ENCODE peak calls at places on chromosomes 5 and 9, in five cellular contexts. One of them, this sample, is unnamed.

GRCh38 chr5:148776780-148777179 is 49.6 kb upstream of the ADRB2 start:
- DNase-seq in sigmoid colon: no peak
- DNase-seq in skeletal muscle cell: peak; percentile 56
- DNase-seq in pancreas: no peak
- DNase-seq in choroid plexus epithelial cell: peak; percentile 13
- DNase-seq in this sample: peak; percentile 61

GRCh38 chr9:83965350-83966208 is 14.4 kb downstream of the HNRNPK start:
- DNase-seq in skeletal muscle cell: no peak
- DNase-seq in pancreas: no peak
- DNase-seq in sigmoid colon: no peak
- DNase-seq in choroid plexus epithelial cell: peak; percentile 48
- DNase-seq in this sample: no peak

GRCh38 chr5:82275267-82275664 is 2.9 kb downstream of the RPS23 start:
- DNase-seq in skeletal muscle cell: no peak
- DNase-seq in pancreas: no peak
- DNase-seq in sigmoid colon: no peak
- DNase-seq in choroid plexus epithelial cell: no peak
- DNase-seq in this sample: no peak

GRCh38 chr5:14706615-14707021 is 42.1 kb downstream of the OTULIN start:
- DNase-seq in sigmoid colon: no peak
- DNase-seq in choroid plexus epithelial cell: peak; percentile 78
- DNase-seq in skeletal muscle cell: no peak
- DNase-seq in pancreas: no peak
- DNase-seq in this sample: peak; percentile 36

GRCh38 chr5:124124711-124125229 is 612.8 kb downstream of the CSNK1G3 start:
- DNase-seq in pancreas: no peak
- DNase-seq in choroid plexus epithelial cell: no peak
- DNase-seq in skeletal muscle cell: peak; percentile 20
- DNase-seq in sigmoid colon: no peak
- DNase-seq in this sample: no peak

GRCh38 chr9:23451802-23452418 is 374.1 kb downstream of the ELAVL2 start:
- DNase-seq in sigmoid colon: no peak
- DNase-seq in choroid plexus epithelial cell: no peak
- DNase-seq in skeletal muscle cell: no peak
- DNase-seq in pancreas: peak; percentile 48
- DNase-seq in this sample: no peak

GRCh38 chr5:52665544-52665943 is 122.2 kb upstream of the ITGA1 start:
- DNase-seq in sigmoid colon: no peak
- DNase-seq in pancreas: no peak
- DNase-seq in skeletal muscle cell: peak; percentile 33
- DNase-seq in choroid plexus epithelial cell: peak; percentile 74
- DNase-seq in this sample: no peak

GRCh38 chr5:96324708-96325107 is 108.3 kb downstream of the PCSK1 start:
- DNase-seq in sigmoid colon: no peak
- DNase-seq in choroid plexus epithelial cell: peak; percentile 85
- DNase-seq in skeletal muscle cell: peak; percentile 78
- DNase-seq in pancreas: no peak
- DNase-seq in this sample: peak; percentile 65

GRCh38 chr9:112334319-112334828 is 955 bp upstream of the PTBP3 start:
- DNase-seq in skeletal muscle cell: no peak
- DNase-seq in sigmoid colon: no peak
- DNase-seq in pancreas: no peak
- DNase-seq in choroid plexus epithelial cell: peak; percentile 42
- DNase-seq in this sample: no peak

GRCh38 chr5:113150821-113151220 is 174.2 kb downstream of the DCP2 start:
- DNase-seq in skeletal muscle cell: no peak
- DNase-seq in pancreas: no peak
- DNase-seq in choroid plexus epithelial cell: no peak
- DNase-seq in sigmoid colon: no peak
- DNase-seq in this sample: no peak

GRCh38 chr9:137793196-137793841 is 84.3 kb upstream of the CACNA1B start:
- DNase-seq in choroid plexus epithelial cell: no peak
- DNase-seq in skeletal muscle cell: no peak
- DNase-seq in sigmoid colon: no peak
- DNase-seq in pancreas: no peak
- DNase-seq in this sample: no peak

GRCh38 chr5:144202072-144202471 is 31.4 kb downstream of the KCTD16 start:
- DNase-seq in sigmoid colon: no peak
- DNase-seq in pancreas: no peak
- DNase-seq in skeletal muscle cell: no peak
- DNase-seq in choroid plexus epithelial cell: peak; percentile 70
- DNase-seq in this sample: no peak

GRCh38 chr9:79377315-79377855 is 194.4 kb upstream of the TLE4 start:
- DNase-seq in choroid plexus epithelial cell: peak; percentile 15
- DNase-seq in sigmoid colon: no peak
- DNase-seq in pancreas: no peak
- DNase-seq in skeletal muscle cell: no peak
- DNase-seq in this sample: no peak

GRCh38 chr9:70590264-70590646 is 175.8 kb upstream of the KLF9 start:
- DNase-seq in skeletal muscle cell: peak; percentile 64
- DNase-seq in sigmoid colon: no peak
- DNase-seq in choroid plexus epithelial cell: peak; percentile 60
- DNase-seq in pancreas: no peak
- DNase-seq in this sample: no peak

GRCh38 chr5:134526483-134527155 is 1.1 kb downstream of the JADE2 start:
- DNase-seq in choroid plexus epithelial cell: peak; percentile 73
- DNase-seq in pancreas: peak; percentile 92
- DNase-seq in skeletal muscle cell: no peak
- DNase-seq in sigmoid colon: peak; percentile 91
- DNase-seq in this sample: no peak

GRCh38 chr5:76230711-76231285 is 147.6 kb downstream of the SV2C start:
- DNase-seq in sigmoid colon: no peak
- DNase-seq in skeletal muscle cell: no peak
- DNase-seq in pancreas: no peak
- DNase-seq in choroid plexus epithelial cell: no peak
- DNase-seq in this sample: no peak

GRCh38 chr5:124310453-124310852 is 436.0 kb downstream of the ZNF608 start:
- DNase-seq in pancreas: no peak
- DNase-seq in choroid plexus epithelial cell: no peak
- DNase-seq in skeletal muscle cell: no peak
- DNase-seq in sigmoid colon: no peak
- DNase-seq in this sample: no peak

GRCh38 chr9:114180701-114181582 is 25.6 kb downstream of the COL27A1 start:
- DNase-seq in sigmoid colon: peak; percentile 74
- DNase-seq in pancreas: no peak
- DNase-seq in skeletal muscle cell: no peak
- DNase-seq in choroid plexus epithelial cell: peak; percentile 65
- DNase-seq in this sample: peak; percentile 45

GRCh38 chr9:69344459-69344858 is 19.4 kb downstream of the ENTREP1 start:
- DNase-seq in pancreas: no peak
- DNase-seq in skeletal muscle cell: no peak
- DNase-seq in choroid plexus epithelial cell: no peak
- DNase-seq in sigmoid colon: no peak
- DNase-seq in this sample: no peak

GRCh38 chr5:150446583-150446982 is 3.0 kb downstream of the RPS14 start:
- DNase-seq in choroid plexus epithelial cell: no peak
- DNase-seq in pancreas: no peak
- DNase-seq in skeletal muscle cell: no peak
- DNase-seq in sigmoid colon: no peak
- DNase-seq in this sample: no peak

GRCh38 chr5:36692791-36693763 is 86.7 kb downstream of the SLC1A3 start:
- DNase-seq in skeletal muscle cell: no peak
- DNase-seq in sigmoid colon: peak; percentile 80
- DNase-seq in choroid plexus epithelial cell: peak; percentile 82
- DNase-seq in pancreas: peak; percentile 85
- DNase-seq in this sample: no peak

GRCh38 chr5:122346897-122347581 is 35.0 kb downstream of the SNCAIP start:
- DNase-seq in sigmoid colon: no peak
- DNase-seq in pancreas: no peak
- DNase-seq in choroid plexus epithelial cell: no peak
- DNase-seq in skeletal muscle cell: no peak
- DNase-seq in this sample: peak; percentile 31

GRCh38 chr5:89246252-89246651 is 363.3 kb upstream of the MEF2C start:
- DNase-seq in pancreas: no peak
- DNase-seq in choroid plexus epithelial cell: peak; percentile 27
- DNase-seq in sigmoid colon: no peak
- DNase-seq in skeletal muscle cell: no peak
- DNase-seq in this sample: no peak

GRCh38 chr5:22754155-22754554 is 99.0 kb downstream of the CDH12 start:
- DNase-seq in pancreas: no peak
- DNase-seq in sigmoid colon: no peak
- DNase-seq in choroid plexus epithelial cell: no peak
- DNase-seq in skeletal muscle cell: no peak
- DNase-seq in this sample: no peak

GRCh38 chr5:14809369-14810144 is 62.0 kb downstream of the ANKH start:
- DNase-seq in skeletal muscle cell: peak; percentile 81
- DNase-seq in sigmoid colon: peak; percentile 73
- DNase-seq in choroid plexus epithelial cell: peak; percentile 92
- DNase-seq in pancreas: no peak
- DNase-seq in this sample: peak; percentile 89

GRCh38 chr5:135973323-135974018 is 18.7 kb upstream of the LECT2 start:
- DNase-seq in pancreas: no peak
- DNase-seq in skeletal muscle cell: peak; percentile 68
- DNase-seq in choroid plexus epithelial cell: peak; percentile 86
- DNase-seq in sigmoid colon: no peak
- DNase-seq in this sample: no peak

GRCh38 chr9:35577486-35577885 is 27.6 kb upstream of the TESK1 start:
- DNase-seq in pancreas: no peak
- DNase-seq in sigmoid colon: no peak
- DNase-seq in skeletal muscle cell: no peak
- DNase-seq in choroid plexus epithelial cell: no peak
- DNase-seq in this sample: no peak

DNA sequence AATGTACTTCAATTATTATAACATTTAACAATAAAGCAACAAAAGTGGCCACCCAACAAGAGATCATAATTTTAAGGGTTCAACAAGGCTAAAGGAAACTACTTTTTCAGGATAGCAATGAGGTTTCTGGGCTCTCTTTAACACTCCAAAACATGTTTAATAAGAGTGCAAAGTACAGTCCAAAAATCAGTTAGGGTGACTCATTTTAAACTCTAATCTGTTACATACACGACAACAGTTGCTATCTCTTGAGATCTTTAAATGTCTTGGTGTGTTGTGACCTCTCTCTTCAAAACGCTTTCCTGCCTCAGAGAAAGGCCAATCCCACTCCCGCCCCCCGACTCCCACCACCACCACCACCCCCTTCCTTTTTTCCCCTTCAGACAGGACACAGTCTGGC is 11.5 kb downstream of the NFIB start:
- DNase-seq in choroid plexus epithelial cell: no peak
- DNase-seq in sigmoid colon: no peak
- DNase-seq in pancreas: no peak
- DNase-seq in skeletal muscle cell: no peak
- DNase-seq in this sample: no peak
- H3K4me3 ChIP-seq in choroid plexus epithelial cell: no peak overlapping the region
- H3K4me3 ChIP-seq in sigmoid colon: no peak overlapping the region
- H3K4me3 ChIP-seq in pancreas: no peak overlapping the region
- H3K4me3 ChIP-seq in skeletal muscle cell: no peak overlapping the region
- H3K4me3 ChIP-seq in this sample: no peak overlapping the region

GRCh38 chr9:130365323-130365721 is 79.4 kb upstream of the ASS1 start:
- DNase-seq in choroid plexus epithelial cell: no peak
- DNase-seq in pancreas: peak; percentile 39
- DNase-seq in skeletal muscle cell: no peak
- DNase-seq in sigmoid colon: no peak
- DNase-seq in this sample: no peak

GRCh38 chr9:130363755-130364404 is 80.9 kb upstream of the ASS1 start:
- DNase-seq in choroid plexus epithelial cell: no peak
- DNase-seq in skeletal muscle cell: no peak
- DNase-seq in sigmoid colon: no peak
- DNase-seq in pancreas: no peak
- DNase-seq in this sample: no peak

GRCh38 chr9:130364619-130365322 is 80.0 kb upstream of the ASS1 start:
- DNase-seq in pancreas: peak; percentile 54
- DNase-seq in skeletal muscle cell: no peak
- DNase-seq in sigmoid colon: no peak
- DNase-seq in choroid plexus epithelial cell: no peak
- DNase-seq in this sample: no peak

GRCh38 chr9:130366888-130367550 is 77.7 kb upstream of the ASS1 start:
- DNase-seq in sigmoid colon: no peak
- DNase-seq in pancreas: no peak
- DNase-seq in skeletal muscle cell: no peak
- DNase-seq in choroid plexus epithelial cell: no peak
- DNase-seq in this sample: no peak

DNA sequence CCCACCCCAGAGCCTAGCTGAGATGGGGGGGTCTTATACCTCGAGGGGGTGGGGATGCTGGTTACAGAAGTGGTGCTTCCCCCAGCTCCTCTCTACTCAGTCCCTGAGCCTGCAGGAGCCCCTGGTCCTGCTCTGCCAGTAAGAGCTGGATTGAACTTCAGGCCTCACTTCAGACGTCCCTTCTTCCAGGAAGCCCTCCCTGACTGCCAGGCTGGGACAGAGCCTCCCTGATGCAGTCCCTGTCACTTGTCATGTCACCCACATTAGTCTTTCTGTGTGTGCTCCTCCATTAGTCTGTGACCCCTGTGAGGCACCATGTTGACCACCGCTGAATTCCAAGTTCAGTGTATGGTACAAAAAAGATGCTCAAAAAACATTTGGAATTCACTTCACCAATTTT is 78.7 kb upstream of the ASS1 start:
- DNase-seq in pancreas: no peak
- DNase-seq in skeletal muscle cell: no peak
- DNase-seq in sigmoid colon: no peak
- DNase-seq in choroid plexus epithelial cell: no peak
- DNase-seq in this sample: no peak
- H3K4me3 ChIP-seq in pancreas: no peak overlapping the region
- H3K4me3 ChIP-seq in skeletal muscle cell: no peak overlapping the region
- H3K4me3 ChIP-seq in sigmoid colon: no peak overlapping the region
- H3K4me3 ChIP-seq in choroid plexus epithelial cell: no peak overlapping the region
- H3K4me3 ChIP-seq in this sample: no peak overlapping the region

DNA sequence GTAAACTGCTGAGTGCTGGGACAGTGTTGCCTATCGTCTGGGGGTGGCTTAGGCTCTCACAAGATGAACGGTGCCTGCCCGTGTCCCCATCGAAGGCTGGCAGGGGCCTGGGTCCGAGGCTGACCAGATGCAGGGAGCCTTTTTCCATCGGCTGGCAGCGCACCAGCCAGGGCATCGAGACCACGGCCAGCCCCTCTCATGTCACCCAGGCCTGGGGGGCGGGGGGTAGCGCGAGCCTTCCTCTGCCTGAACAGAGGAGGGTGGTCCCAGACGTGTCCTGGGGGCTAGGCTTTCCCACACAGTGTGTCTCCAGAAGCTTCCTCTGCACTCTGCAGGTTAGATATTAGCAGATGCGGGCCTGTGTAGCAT is 17.3 kb downstream of the FGD3 start:
- DNase-seq in sigmoid colon: no peak
- DNase-seq in skeletal muscle cell: no peak
- DNase-seq in choroid plexus epithelial cell: no peak
- DNase-seq in pancreas: no peak
- DNase-seq in this sample: no peak
- H3K4me3 ChIP-seq in sigmoid colon: peak overlapping the region; percentile 1
- H3K4me3 ChIP-seq in skeletal muscle cell: no peak overlapping the region
- H3K4me3 ChIP-seq in choroid plexus epithelial cell: no peak overlapping the region
- H3K4me3 ChIP-seq in pancreas: peak overlapping the region; percentile 16
- H3K4me3 ChIP-seq in this sample: no peak overlapping the region

DNA sequence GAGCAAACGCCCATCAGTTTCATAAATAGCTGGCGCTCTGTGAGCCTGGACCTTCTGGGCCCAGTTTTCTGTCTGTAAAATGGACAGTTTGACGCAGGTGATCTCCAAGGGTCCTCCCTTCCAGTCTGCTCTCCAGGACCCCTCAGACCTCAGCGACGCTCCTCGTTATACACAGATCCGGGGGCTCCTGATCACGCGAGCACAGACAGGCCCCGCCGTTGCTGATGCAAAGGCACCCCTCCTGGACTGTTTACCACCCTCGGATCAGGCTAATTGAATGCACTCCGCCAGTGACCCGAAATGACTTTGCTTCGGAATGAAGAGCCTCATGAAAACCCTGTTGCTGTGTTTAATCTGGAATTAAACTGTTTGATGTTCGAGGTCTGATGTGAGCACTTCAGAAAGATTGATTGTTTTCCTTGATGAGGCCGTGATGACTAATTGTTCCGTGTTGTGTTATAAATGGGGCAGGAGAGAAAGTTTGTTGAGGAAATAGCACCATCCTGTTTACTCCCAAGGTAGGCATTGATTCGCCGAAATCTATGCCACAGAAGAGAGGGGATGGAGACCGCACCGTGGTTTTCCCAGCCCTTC is 190.5 kb upstream of the PPP1R26 start:
- DNase-seq in skeletal muscle cell: no peak
- DNase-seq in sigmoid colon: peak; percentile 40
- DNase-seq in pancreas: peak; percentile 31
- DNase-seq in choroid plexus epithelial cell: no peak
- DNase-seq in this sample: no peak
- H3K4me3 ChIP-seq in skeletal muscle cell: no peak overlapping the region
- H3K4me3 ChIP-seq in sigmoid colon: no peak overlapping the region
- H3K4me3 ChIP-seq in pancreas: no peak overlapping the region
- H3K4me3 ChIP-seq in choroid plexus epithelial cell: no peak overlapping the region
- H3K4me3 ChIP-seq in this sample: no peak overlapping the region

This sample was measured in HFF-Myc.